ENCODE peak calls at places on chromosome 13, in nine cellular contexts. One of them, this sample, is unnamed.

GRCh38 chr13:102642029-102642428 is 45.2 kb downstream of the TPP2 start:
- DNase-seq in cardiac muscle cell: no peak
- DNase-seq in sigmoid colon: no peak
- DNase-seq in body of pancreas: no peak
- DNase-seq in upper lobe of left lung: no peak
- DNase-seq in CD8-positive, alpha-beta T cell: no peak
- DNase-seq in right cardiac atrium: no peak
- DNase-seq in breast epithelium: no peak
- DNase-seq in fibroblast of lung: no peak
- DNase-seq in this sample: no peak

GRCh38 chr13:99352351-99353271 is 45.4 kb upstream of the GPR183 start:
- DNase-seq in upper lobe of left lung: no peak
- DNase-seq in sigmoid colon: no peak
- DNase-seq in CD8-positive, alpha-beta T cell: no peak
- DNase-seq in breast epithelium: no peak
- DNase-seq in cardiac muscle cell: no peak
- DNase-seq in right cardiac atrium: no peak
- DNase-seq in body of pancreas: no peak
- DNase-seq in fibroblast of lung: no peak
- DNase-seq in this sample: no peak

GRCh38 chr13:43545317-43545874 is 241.4 kb downstream of the ENOX1 start:
- DNase-seq in upper lobe of left lung: peak; percentile 3
- DNase-seq in sigmoid colon: no peak
- DNase-seq in right cardiac atrium: no peak
- DNase-seq in CD8-positive, alpha-beta T cell: no peak
- DNase-seq in fibroblast of lung: no peak
- DNase-seq in body of pancreas: no peak
- DNase-seq in cardiac muscle cell: peak; percentile 76
- DNase-seq in breast epithelium: no peak
- DNase-seq in this sample: no peak

GRCh38 chr13:48769107-48769704 is 115.5 kb downstream of the CYSLTR2 start:
- DNase-seq in CD8-positive, alpha-beta T cell: peak; percentile 72
- DNase-seq in cardiac muscle cell: peak; percentile 96
- DNase-seq in breast epithelium: peak; percentile 62
- DNase-seq in body of pancreas: peak; percentile 93
- DNase-seq in sigmoid colon: peak; percentile 87
- DNase-seq in fibroblast of lung: peak; percentile 81
- DNase-seq in upper lobe of left lung: no peak
- DNase-seq in right cardiac atrium: no peak
- DNase-seq in this sample: no peak

GRCh38 chr13:33761744-33762143 is 56.2 kb upstream of the RFC3 start:
- DNase-seq in upper lobe of left lung: no peak
- DNase-seq in sigmoid colon: no peak
- DNase-seq in right cardiac atrium: no peak
- DNase-seq in body of pancreas: no peak
- DNase-seq in CD8-positive, alpha-beta T cell: no peak
- DNase-seq in breast epithelium: no peak
- DNase-seq in fibroblast of lung: peak; percentile 27
- DNase-seq in cardiac muscle cell: peak; percentile 8
- DNase-seq in this sample: no peak

GRCh38 chr13:35838356-35838755 is 292.8 kb downstream of the DCLK1 start:
- DNase-seq in body of pancreas: no peak
- DNase-seq in breast epithelium: no peak
- DNase-seq in CD8-positive, alpha-beta T cell: no peak
- DNase-seq in upper lobe of left lung: no peak
- DNase-seq in cardiac muscle cell: peak; percentile 78
- DNase-seq in right cardiac atrium: no peak
- DNase-seq in fibroblast of lung: peak; percentile 96
- DNase-seq in sigmoid colon: no peak
- DNase-seq in this sample: no peak

GRCh38 chr13:59700281-59700680 is 463.4 kb downstream of the DIAPH3 start:
- DNase-seq in upper lobe of left lung: no peak
- DNase-seq in right cardiac atrium: no peak
- DNase-seq in body of pancreas: no peak
- DNase-seq in sigmoid colon: no peak
- DNase-seq in fibroblast of lung: peak; percentile 72
- DNase-seq in breast epithelium: no peak
- DNase-seq in cardiac muscle cell: peak; percentile 29
- DNase-seq in CD8-positive, alpha-beta T cell: no peak
- DNase-seq in this sample: no peak

GRCh38 chr13:24215732-24216131 is 55.2 kb downstream of the SPATA13 start:
- DNase-seq in sigmoid colon: no peak
- DNase-seq in right cardiac atrium: no peak
- DNase-seq in fibroblast of lung: peak; percentile 79
- DNase-seq in CD8-positive, alpha-beta T cell: no peak
- DNase-seq in upper lobe of left lung: no peak
- DNase-seq in breast epithelium: peak; percentile 62
- DNase-seq in cardiac muscle cell: peak; percentile 75
- DNase-seq in body of pancreas: peak; percentile 85
- DNase-seq in this sample: no peak

GRCh38 chr13:67763316-67763715 is 533.2 kb upstream of the PCDH9 start:
- DNase-seq in CD8-positive, alpha-beta T cell: no peak
- DNase-seq in body of pancreas: no peak
- DNase-seq in sigmoid colon: no peak
- DNase-seq in fibroblast of lung: no peak
- DNase-seq in upper lobe of left lung: no peak
- DNase-seq in breast epithelium: no peak
- DNase-seq in right cardiac atrium: no peak
- DNase-seq in cardiac muscle cell: no peak
- DNase-seq in this sample: no peak

GRCh38 chr13:75648446-75648845 is 12.3 kb downstream of the LMO7 start:
- DNase-seq in upper lobe of left lung: no peak
- DNase-seq in breast epithelium: no peak
- DNase-seq in CD8-positive, alpha-beta T cell: no peak
- DNase-seq in right cardiac atrium: no peak
- DNase-seq in sigmoid colon: no peak
- DNase-seq in cardiac muscle cell: no peak
- DNase-seq in fibroblast of lung: no peak
- DNase-seq in body of pancreas: no peak
- DNase-seq in this sample: no peak

GRCh38 chr13:111629933-111630332 is 309.5 kb downstream of the TEX29 start:
- DNase-seq in CD8-positive, alpha-beta T cell: no peak
- DNase-seq in breast epithelium: no peak
- DNase-seq in upper lobe of left lung: no peak
- DNase-seq in cardiac muscle cell: no peak
- DNase-seq in body of pancreas: no peak
- DNase-seq in sigmoid colon: no peak
- DNase-seq in fibroblast of lung: no peak
- DNase-seq in right cardiac atrium: no peak
- DNase-seq in this sample: no peak

GRCh38 chr13:73440296-73440895 is 381.6 kb downstream of the KLF5 start:
- DNase-seq in right cardiac atrium: no peak
- DNase-seq in body of pancreas: no peak
- DNase-seq in fibroblast of lung: no peak
- DNase-seq in cardiac muscle cell: no peak
- DNase-seq in breast epithelium: no peak
- DNase-seq in sigmoid colon: no peak
- DNase-seq in CD8-positive, alpha-beta T cell: no peak
- DNase-seq in upper lobe of left lung: no peak
- DNase-seq in this sample: no peak

GRCh38 chr13:98827449-98827848 is 75.0 kb upstream of the SLC15A1 start:
- DNase-seq in cardiac muscle cell: no peak
- DNase-seq in body of pancreas: no peak
- DNase-seq in CD8-positive, alpha-beta T cell: no peak
- DNase-seq in upper lobe of left lung: peak; percentile 17
- DNase-seq in sigmoid colon: no peak
- DNase-seq in fibroblast of lung: no peak
- DNase-seq in breast epithelium: no peak
- DNase-seq in right cardiac atrium: no peak
- DNase-seq in this sample: no peak

GRCh38 chr13:28744091-28744536 is 25.3 kb upstream of the SLC46A3 start:
- DNase-seq in CD8-positive, alpha-beta T cell: no peak
- DNase-seq in right cardiac atrium: no peak
- DNase-seq in body of pancreas: no peak
- DNase-seq in cardiac muscle cell: peak; percentile 82
- DNase-seq in breast epithelium: no peak
- DNase-seq in fibroblast of lung: peak; percentile 55
- DNase-seq in sigmoid colon: no peak
- DNase-seq in upper lobe of left lung: no peak
- DNase-seq in this sample: peak; percentile 71

GRCh38 chr13:37226966-37227365 is 121.5 kb upstream of the CSNK1A1L start:
- DNase-seq in cardiac muscle cell: peak; percentile 14
- DNase-seq in body of pancreas: no peak
- DNase-seq in sigmoid colon: no peak
- DNase-seq in CD8-positive, alpha-beta T cell: no peak
- DNase-seq in breast epithelium: no peak
- DNase-seq in right cardiac atrium: no peak
- DNase-seq in fibroblast of lung: peak; percentile 46
- DNase-seq in upper lobe of left lung: no peak
- DNase-seq in this sample: no peak

GRCh38 chr13:97460853-97461252 is 26.9 kb downstream of the RAP2A start:
- DNase-seq in CD8-positive, alpha-beta T cell: no peak
- DNase-seq in sigmoid colon: no peak
- DNase-seq in upper lobe of left lung: no peak
- DNase-seq in fibroblast of lung: no peak
- DNase-seq in right cardiac atrium: no peak
- DNase-seq in breast epithelium: no peak
- DNase-seq in cardiac muscle cell: no peak
- DNase-seq in body of pancreas: no peak
- DNase-seq in this sample: no peak
- H3K27ac ChIP-seq in CD8-positive, alpha-beta T cell: no peak overlapping the region
- H3K27ac ChIP-seq in sigmoid colon: no peak overlapping the region
- H3K27ac ChIP-seq in upper lobe of left lung: no peak overlapping the region
- H3K27ac ChIP-seq in fibroblast of lung: no peak overlapping the region
- H3K27ac ChIP-seq in right cardiac atrium: no peak overlapping the region
- H3K27ac ChIP-seq in breast epithelium: no peak overlapping the region
- H3K27ac ChIP-seq in cardiac muscle cell: peak overlapping the region; percentile 56
- H3K27ac ChIP-seq in body of pancreas: no peak overlapping the region
- H3K27ac ChIP-seq in this sample: no peak overlapping the region

GRCh38 chr13:30567072-30567471 is 50.6 kb upstream of the USPL1 start:
- DNase-seq in breast epithelium: no peak
- DNase-seq in CD8-positive, alpha-beta T cell: no peak
- DNase-seq in upper lobe of left lung: no peak
- DNase-seq in sigmoid colon: no peak
- DNase-seq in right cardiac atrium: no peak
- DNase-seq in body of pancreas: no peak
- DNase-seq in cardiac muscle cell: no peak
- DNase-seq in fibroblast of lung: peak; percentile 40
- DNase-seq in this sample: no peak

GRCh38 chr13:30572859-30573275 is 44.9 kb upstream of the USPL1 start:
- DNase-seq in cardiac muscle cell: peak; percentile 61
- DNase-seq in upper lobe of left lung: no peak
- DNase-seq in right cardiac atrium: no peak
- DNase-seq in fibroblast of lung: peak; percentile 69
- DNase-seq in breast epithelium: no peak
- DNase-seq in body of pancreas: no peak
- DNase-seq in sigmoid colon: no peak
- DNase-seq in CD8-positive, alpha-beta T cell: no peak
- DNase-seq in this sample: no peak

GRCh38 chr13:30564489-30564888 is 53.2 kb upstream of the USPL1 start:
- DNase-seq in upper lobe of left lung: no peak
- DNase-seq in body of pancreas: no peak
- DNase-seq in sigmoid colon: no peak
- DNase-seq in cardiac muscle cell: no peak
- DNase-seq in right cardiac atrium: no peak
- DNase-seq in fibroblast of lung: no peak
- DNase-seq in CD8-positive, alpha-beta T cell: no peak
- DNase-seq in breast epithelium: no peak
- DNase-seq in this sample: no peak

GRCh38 chr13:30565658-30566057 is 52.1 kb upstream of the USPL1 start:
- DNase-seq in CD8-positive, alpha-beta T cell: no peak
- DNase-seq in fibroblast of lung: peak; percentile 53
- DNase-seq in breast epithelium: no peak
- DNase-seq in sigmoid colon: no peak
- DNase-seq in right cardiac atrium: no peak
- DNase-seq in upper lobe of left lung: no peak
- DNase-seq in cardiac muscle cell: no peak
- DNase-seq in body of pancreas: no peak
- DNase-seq in this sample: no peak

GRCh38 chr13:30569901-30570576 is 47.7 kb upstream of the USPL1 start:
- DNase-seq in fibroblast of lung: peak; percentile 99
- DNase-seq in body of pancreas: no peak
- DNase-seq in breast epithelium: no peak
- DNase-seq in cardiac muscle cell: peak; percentile 93
- DNase-seq in upper lobe of left lung: no peak
- DNase-seq in sigmoid colon: peak; percentile 73
- DNase-seq in right cardiac atrium: no peak
- DNase-seq in CD8-positive, alpha-beta T cell: no peak
- DNase-seq in this sample: peak; percentile 61
- H3K4me1 ChIP-seq in fibroblast of lung: peaks cover 15% of the 10 kb centered on the region
- H3K4me1 ChIP-seq in body of pancreas: no peaks in the 10 kb centered on the region
- H3K4me1 ChIP-seq in breast epithelium: no peaks in the 10 kb centered on the region
- H3K4me1 ChIP-seq in cardiac muscle cell: peaks cover 20% of the 10 kb centered on the region
- H3K4me1 ChIP-seq in upper lobe of left lung: peaks cover 8% of the 10 kb centered on the region
- H3K4me1 ChIP-seq in sigmoid colon: peaks cover 38% of the 10 kb centered on the region
- H3K4me1 ChIP-seq in right cardiac atrium: no peaks in the 10 kb centered on the region
- H3K4me1 ChIP-seq in CD8-positive, alpha-beta T cell: peaks cover 9% of the 10 kb centered on the region
- H3K4me1 ChIP-seq in this sample: no peaks in the 10 kb centered on the region

GRCh38 chr13:106471957-106472543 is 63.4 kb downstream of the EFNB2 start:
- DNase-seq in upper lobe of left lung: no peak
- DNase-seq in right cardiac atrium: no peak
- DNase-seq in sigmoid colon: peak; percentile 78
- DNase-seq in breast epithelium: no peak
- DNase-seq in fibroblast of lung: peak; percentile 96
- DNase-seq in cardiac muscle cell: peak; percentile 84
- DNase-seq in CD8-positive, alpha-beta T cell: no peak
- DNase-seq in body of pancreas: no peak
- DNase-seq in this sample: peak; percentile 72

GRCh38 chr13:106466691-106467405 is 68.6 kb downstream of the EFNB2 start:
- DNase-seq in fibroblast of lung: no peak
- DNase-seq in body of pancreas: no peak
- DNase-seq in CD8-positive, alpha-beta T cell: no peak
- DNase-seq in breast epithelium: no peak
- DNase-seq in cardiac muscle cell: no peak
- DNase-seq in right cardiac atrium: no peak
- DNase-seq in sigmoid colon: no peak
- DNase-seq in upper lobe of left lung: no peak
- DNase-seq in this sample: no peak

GRCh38 chr13:106467406-106468122 is 67.9 kb downstream of the EFNB2 start:
- DNase-seq in right cardiac atrium: no peak
- DNase-seq in sigmoid colon: no peak
- DNase-seq in body of pancreas: no peak
- DNase-seq in upper lobe of left lung: no peak
- DNase-seq in breast epithelium: no peak
- DNase-seq in CD8-positive, alpha-beta T cell: no peak
- DNase-seq in fibroblast of lung: no peak
- DNase-seq in cardiac muscle cell: no peak
- DNase-seq in this sample: no peak

GRCh38 chr13:106468948-106469590 is 66.4 kb downstream of the EFNB2 start:
- DNase-seq in fibroblast of lung: no peak
- DNase-seq in cardiac muscle cell: no peak
- DNase-seq in upper lobe of left lung: no peak
- DNase-seq in sigmoid colon: no peak
- DNase-seq in right cardiac atrium: no peak
- DNase-seq in body of pancreas: no peak
- DNase-seq in CD8-positive, alpha-beta T cell: no peak
- DNase-seq in breast epithelium: no peak
- DNase-seq in this sample: no peak

GRCh38 chr13:106468207-106468606 is 67.3 kb downstream of the EFNB2 start:
- DNase-seq in CD8-positive, alpha-beta T cell: no peak
- DNase-seq in body of pancreas: peak; percentile 26
- DNase-seq in sigmoid colon: no peak
- DNase-seq in right cardiac atrium: no peak
- DNase-seq in fibroblast of lung: no peak
- DNase-seq in breast epithelium: no peak
- DNase-seq in upper lobe of left lung: peak; percentile 47
- DNase-seq in cardiac muscle cell: no peak
- DNase-seq in this sample: no peak
- H3K4me3 ChIP-seq in CD8-positive, alpha-beta T cell: no peak overlapping the region
- H3K4me3 ChIP-seq in body of pancreas: no peak overlapping the region
- H3K4me3 ChIP-seq in sigmoid colon: no peak overlapping the region
- H3K4me3 ChIP-seq in right cardiac atrium: no peak overlapping the region
- H3K4me3 ChIP-seq in fibroblast of lung: no peak overlapping the region
- H3K4me3 ChIP-seq in breast epithelium: no peak overlapping the region
- H3K4me3 ChIP-seq in upper lobe of left lung: no peak overlapping the region
- H3K4me3 ChIP-seq in cardiac muscle cell: no peak overlapping the region
- H3K4me3 ChIP-seq in this sample: no peak overlapping the region

GRCh38 chr13:45353895-45354294 is 12.9 kb upstream of the TPT1 start:
- DNase-seq in fibroblast of lung: no peak
- DNase-seq in breast epithelium: no peak
- DNase-seq in cardiac muscle cell: no peak
- DNase-seq in CD8-positive, alpha-beta T cell: no peak
- DNase-seq in right cardiac atrium: no peak
- DNase-seq in body of pancreas: no peak
- DNase-seq in upper lobe of left lung: no peak
- DNase-seq in sigmoid colon: no peak
- DNase-seq in this sample: no peak
- H3K27ac ChIP-seq in fibroblast of lung: no peak overlapping the region
- H3K27ac ChIP-seq in breast epithelium: no peak overlapping the region
- H3K27ac ChIP-seq in cardiac muscle cell: no peak overlapping the region
- H3K27ac ChIP-seq in CD8-positive, alpha-beta T cell: no peak overlapping the region
- H3K27ac ChIP-seq in right cardiac atrium: no peak overlapping the region
- H3K27ac ChIP-seq in body of pancreas: no peak overlapping the region
- H3K27ac ChIP-seq in upper lobe of left lung: no peak overlapping the region
- H3K27ac ChIP-seq in sigmoid colon: no peak overlapping the region
- H3K27ac ChIP-seq in this sample: no peak overlapping the region

This sample was measured in aorta.